ENCODE peak calls at places on chromosomes 13 and 19, in nine cellular contexts. M is cardiac fibroblast, E is AG04450, T is kidney epithelial cell, G is neural progenitor cell, V is astrocyte of the spinal cord, S is H9, W is IMR-90, F is cardiac muscle cell. Y is an unnamed sample.

GRCh38 chr19:36213793-36214387 is 575 bp downstream of the ZNF565 start:
- DNase-seq in M (peak), E (no peak), T (no peak), G (no peak), V (no peak), S (no peak), W (peak), F (no peak), Y (peak)

GRCh38 chr13:95044452-95045205 is 256.6 kb downstream of the ABCC4 start:
- DNase-seq in M (no peak), E (no peak), T (no peak), G (no peak), V (no peak), S (no peak), W (no peak), F (no peak), Y (no peak)

GRCh38 chr13:101144808-101145419 is 271.4 kb downstream of the NALCN start:
- DNase-seq in M (peak), E (peak), T (no peak), G (peak), V (peak), S (no peak), W (peak), F (peak), Y (no peak)

GRCh38 chr13:98228661-98229349 is 51.7 kb upstream of the RNF113B start:
- DNase-seq in M (no peak), E (no peak), T (no peak), G (no peak), V (no peak), S (no peak), W (peak), F (no peak), Y (no peak)

GRCh38 chr13:66266348-66266747 is 963.8 kb downstream of the PCDH9 start:
- DNase-seq in M (no peak), E (no peak), T (no peak), G (no peak), V (no peak), S (no peak), W (no peak), F (no peak), Y (no peak)

GRCh38 chr13:30982506-30982905 is 50.0 kb downstream of the TEX26 start:
- DNase-seq in M (no peak), E (no peak), T (no peak), G (no peak), V (no peak), S (no peak), W (no peak), F (no peak), Y (no peak)

GRCh38 chr13:73859841-73860240 is 274.4 kb downstream of the KLF12 start:
- DNase-seq in M (no peak), E (no peak), T (no peak), G (no peak), V (no peak), S (no peak), W (no peak), F (no peak), Y (no peak)

GRCh38 chr13:23876265-23876664 is 12.9 kb downstream of the MIPEP start:
- DNase-seq in M (peak), E (no peak), T (no peak), G (peak), V (no peak), S (no peak), W (peak), F (peak), Y (no peak)

GRCh38 chr19:4359627-4360000 is 16.3 kb downstream of the MPND start:
- DNase-seq in M (no peak), E (no peak), T (no peak), G (no peak), V (no peak), S (no peak), W (no peak), F (no peak), Y (no peak)

GRCh38 chr19:3250675-3251074 is 26.2 kb downstream of the CELF5 start:
- DNase-seq in M (peak), E (no peak), T (no peak), G (no peak), V (no peak), S (no peak), W (no peak), F (peak), Y (no peak)

GRCh38 chr19:41431426-41432386 is 4.5 kb upstream of the B3GNT8 start:
- DNase-seq in M (peak), E (no peak), T (no peak), G (no peak), V (peak), S (no peak), W (peak), F (peak), Y (no peak)

GRCh38 chr19:18013621-18014111 is 5.7 kb downstream of the ARRDC2 start:
- DNase-seq in M (no peak), E (no peak), T (no peak), G (peak), V (no peak), S (no peak), W (no peak), F (no peak), Y (no peak)

GRCh38 chr19:17954401-17954800 is 12.5 kb upstream of the KCNN1 start:
- DNase-seq in M (no peak), E (no peak), T (no peak), G (no peak), V (no peak), S (no peak), W (no peak), F (no peak), Y (no peak)

GRCh38 chr13:113982296-113982661 is 8.4 kb upstream of the C13orf46 start:
- DNase-seq in M (no peak), E (no peak), T (no peak), G (no peak), V (no peak), S (no peak), W (no peak), F (no peak), Y (no peak)

GRCh38 chr19:1850809-1851544 is 2.7 kb upstream of the REXO1 start:
- DNase-seq in M (no peak), E (no peak), T (no peak), G (no peak), V (no peak), S (peak), W (no peak), F (no peak), Y (no peak)

GRCh38 chr19:7869910-7870511 is 4.2 kb downstream of the PRR36 start:
- DNase-seq in M (peak), E (no peak), T (no peak), G (peak), V (no peak), S (peak), W (peak), F (no peak), Y (no peak)

GRCh38 chr13:94369862-94370491 is 109.5 kb downstream of the DCT start:
- DNase-seq in M (peak), E (peak), T (no peak), G (no peak), V (no peak), S (no peak), W (peak), F (peak), Y (no peak)

GRCh38 chr19:58330458-58330857 is 3.7 kb downstream of the ZSCAN22 start:
- DNase-seq in M (peak), E (no peak), T (no peak), G (no peak), V (peak), S (no peak), W (peak), F (peak), Y (no peak)

GRCh38 chr13:33235078-33235477 is 50.5 kb downstream of the STARD13 start:
- DNase-seq in M (peak), E (no peak), T (no peak), G (no peak), V (peak), S (no peak), W (peak), F (peak), Y (no peak)

GRCh38 chr19:34662919-34663318 is 14.0 kb downstream of the SCGB2B2 start:
- DNase-seq in M (peak), E (no peak), T (no peak), G (peak), V (no peak), S (peak), W (no peak), F (peak), Y (no peak)

GRCh38 chr19:46218160-46218559 is 11.4 kb upstream of the IGFL1 start:
- DNase-seq in M (peak), E (no peak), T (no peak), G (peak), V (peak), S (peak), W (peak), F (peak), Y (no peak)

GRCh38 chr13:20796791-20797513 is 23.2 kb upstream of the EEF1AKMT1 start:
- DNase-seq in M (peak), E (no peak), T (no peak), G (no peak), V (no peak), S (no peak), W (peak), F (no peak), Y (no peak)

GRCh38 chr19:46710687-46711086 is 6.2 kb downstream of the PRKD2 start:
- DNase-seq in M (no peak), E (no peak), T (no peak), G (peak), V (no peak), S (peak), W (no peak), F (no peak), Y (no peak)

GRCh38 chr19:16527971-16528521 is 14.2 kb downstream of the CHERP start:
- DNase-seq in M (peak), E (no peak), T (no peak), G (peak), V (no peak), S (peak), W (no peak), F (peak), Y (no peak)
- TF ChIP-seq CTCF in M (peak), E (peak), T (peak), G (peak), V (peak), S (peak), W (peak), F (peak), Y (no peak)

GRCh38 chr19:53466726-53467125 is 807 bp upstream of the ZNF813 start:
- DNase-seq in M (no peak), E (no peak), T (no peak), G (peak), V (no peak), S (peak), W (no peak), F (no peak), Y (no peak)
- TF ChIP-seq CTCF in M (no peak), E (no peak), T (no peak), G (peak), V (no peak), S (peak), W (no peak), F (no peak), Y (no peak)

GRCh38 chr19:42634409-42635232 is 39.9 kb upstream of the CEACAM8 start:
- DNase-seq in M (peak), E (no peak), T (no peak), G (peak), V (no peak), S (no peak), W (peak), F (peak), Y (no peak)
- TF ChIP-seq CTCF in M (peak), E (peak), T (peak), G (peak), V (peak), S (peak), W (peak), F (peak), Y (no peak)

DNA sequence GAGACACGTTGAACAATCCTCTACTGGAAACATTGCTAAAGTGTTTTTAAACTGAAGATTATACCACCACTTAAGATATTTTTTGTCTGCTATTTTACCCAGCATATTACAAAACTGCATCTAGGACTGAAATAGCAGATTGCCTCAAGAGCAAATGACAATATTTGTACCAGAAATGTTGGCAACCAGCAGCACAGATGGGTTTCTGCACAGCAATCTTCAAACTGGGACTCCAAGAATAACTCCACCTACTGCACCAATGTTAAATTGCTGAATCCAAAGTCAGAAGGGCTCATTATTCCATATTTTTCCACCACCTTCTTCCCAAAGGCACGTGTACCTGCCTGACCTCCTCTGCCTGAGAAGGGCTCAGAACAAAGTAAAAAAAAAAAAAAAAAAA is 79.6 kb downstream of the FOXO1 start:
- DNase-seq in M (peak), E (no peak), T (no peak), G (no peak), V (no peak), S (no peak), W (no peak), F (peak), Y (no peak)
- TF ChIP-seq CTCF in M (peak), E (no peak), T (no peak), G (no peak), V (no peak), S (no peak), W (no peak), F (peak), Y (no peak)

GRCh38 chr13:29573190-29573589 is 22.3 kb downstream of the SLC7A1 start:
- DNase-seq in M (peak), E (no peak), T (no peak), G (no peak), V (no peak), S (no peak), W (peak), F (peak), Y (no peak)
- TF ChIP-seq CTCF in M (no peak), E (no peak), T (no peak), G (no peak), V (no peak), S (no peak), W (no peak), F (no peak), Y (no peak)

GRCh38 chr19:13956365-13956744 is 4.0 kb downstream of the DCAF15 start:
- DNase-seq in M (no peak), E (no peak), T (no peak), G (no peak), V (no peak), S (no peak), W (no peak), F (no peak), Y (no peak)

GRCh38 chr19:13959962-13960862 is 7.9 kb downstream of the DCAF15 start:
- DNase-seq in M (no peak), E (no peak), T (no peak), G (peak), V (no peak), S (peak), W (no peak), F (no peak), Y (no peak)

GRCh38 chr19:13957107-13957506 is 4.8 kb downstream of the DCAF15 start:
- DNase-seq in M (no peak), E (no peak), T (no peak), G (no peak), V (no peak), S (no peak), W (no peak), F (no peak), Y (no peak)

GRCh38 chr19:13959141-13959961 is 7.0 kb downstream of the DCAF15 start:
- DNase-seq in M (no peak), E (no peak), T (no peak), G (no peak), V (no peak), S (peak), W (no peak), F (no peak), Y (no peak)

GRCh38 chr19:13958043-13958442 is 5.7 kb downstream of the DCAF15 start:
- DNase-seq in M (no peak), E (no peak), T (no peak), G (no peak), V (no peak), S (no peak), W (no peak), F (no peak), Y (no peak)
- TF ChIP-seq CTCF in M (no peak), E (no peak), T (no peak), G (no peak), V (no peak), S (no peak), W (no peak), F (no peak), Y (no peak)